ENCODE peak calls at places on chromosome 4, in ten cellular contexts. One of them, this sample, is unnamed. For H3K4me1, the result is how much of the 10 kb centered on the place peaks cover.

GRCh38 chr4:138996090-138996489 is 19.5 kb upstream of the NOCT start:
- DNase-seq in neuronal stem cell: no peak
- DNase-seq in GM23248: no peak
- DNase-seq in sigmoid colon: peak
- DNase-seq in IMR-90: no peak
- DNase-seq in A549: no peak
- DNase-seq in neural progenitor cell: no peak
- DNase-seq in Karpas-422: no peak
- DNase-seq in ascending aorta: no peak
- DNase-seq in cardiac muscle cell: no peak
- DNase-seq in this sample: no peak

GRCh38 chr4:168654206-168655174 is 157.6 kb downstream of the PALLD start:
- DNase-seq in neuronal stem cell: no peak
- DNase-seq in GM23248: no peak
- DNase-seq in sigmoid colon: no peak
- DNase-seq in IMR-90: no peak
- DNase-seq in A549: no peak
- DNase-seq in neural progenitor cell: no peak
- DNase-seq in Karpas-422: no peak
- DNase-seq in ascending aorta: no peak
- DNase-seq in cardiac muscle cell: no peak
- DNase-seq in this sample: no peak

GRCh38 chr4:108834787-108835384 is 72.0 kb upstream of the ETNPPL start:
- DNase-seq in neuronal stem cell: peak
- DNase-seq in GM23248: peak
- DNase-seq in sigmoid colon: no peak
- DNase-seq in IMR-90: peak
- DNase-seq in A549: no peak
- DNase-seq in neural progenitor cell: peak
- DNase-seq in Karpas-422: peak
- DNase-seq in ascending aorta: no peak
- DNase-seq in cardiac muscle cell: peak
- DNase-seq in this sample: peak

GRCh38 chr4:7324651-7325121 is 110.0 kb downstream of the PSAPL1 start:
- DNase-seq in neuronal stem cell: no peak
- DNase-seq in GM23248: no peak
- DNase-seq in sigmoid colon: no peak
- DNase-seq in IMR-90: no peak
- DNase-seq in A549: no peak
- DNase-seq in neural progenitor cell: peak
- DNase-seq in Karpas-422: no peak
- DNase-seq in ascending aorta: no peak
- DNase-seq in cardiac muscle cell: no peak
- DNase-seq in this sample: no peak

GRCh38 chr4:138414202-138414601 is 172.1 kb upstream of the SLC7A11 start:
- DNase-seq in neuronal stem cell: no peak
- DNase-seq in GM23248: no peak
- DNase-seq in sigmoid colon: no peak
- DNase-seq in IMR-90: no peak
- DNase-seq in A549: no peak
- DNase-seq in neural progenitor cell: no peak
- DNase-seq in Karpas-422: no peak
- DNase-seq in ascending aorta: no peak
- DNase-seq in cardiac muscle cell: no peak
- DNase-seq in this sample: no peak

GRCh38 chr4:44016582-44017421 is 431.8 kb downstream of the KCTD8 start:
- DNase-seq in neuronal stem cell: no peak
- DNase-seq in GM23248: peak
- DNase-seq in sigmoid colon: no peak
- DNase-seq in IMR-90: peak
- DNase-seq in A549: no peak
- DNase-seq in neural progenitor cell: peak
- DNase-seq in Karpas-422: no peak
- DNase-seq in ascending aorta: no peak
- DNase-seq in cardiac muscle cell: no peak
- DNase-seq in this sample: no peak

GRCh38 chr4:128862608-128863313 is 53.3 kb downstream of the JADE1 start:
- DNase-seq in neuronal stem cell: no peak
- DNase-seq in GM23248: no peak
- DNase-seq in sigmoid colon: no peak
- DNase-seq in IMR-90: peak
- DNase-seq in A549: no peak
- DNase-seq in neural progenitor cell: peak
- DNase-seq in Karpas-422: no peak
- DNase-seq in ascending aorta: no peak
- DNase-seq in cardiac muscle cell: no peak
- DNase-seq in this sample: no peak

GRCh38 chr4:141921293-141921692 is 284.9 kb downstream of the IL15 start:
- DNase-seq in neuronal stem cell: no peak
- DNase-seq in GM23248: no peak
- DNase-seq in sigmoid colon: no peak
- DNase-seq in IMR-90: no peak
- DNase-seq in A549: no peak
- DNase-seq in neural progenitor cell: no peak
- DNase-seq in Karpas-422: no peak
- DNase-seq in ascending aorta: no peak
- DNase-seq in cardiac muscle cell: no peak
- DNase-seq in this sample: no peak

GRCh38 chr4:47749858-47750257 is 88.0 kb downstream of the CORIN start:
- DNase-seq in neuronal stem cell: no peak
- DNase-seq in GM23248: no peak
- DNase-seq in sigmoid colon: no peak
- DNase-seq in IMR-90: no peak
- DNase-seq in A549: no peak
- DNase-seq in neural progenitor cell: no peak
- DNase-seq in Karpas-422: no peak
- DNase-seq in ascending aorta: no peak
- DNase-seq in cardiac muscle cell: no peak
- DNase-seq in this sample: no peak

GRCh38 chr4:69881173-69881773 is 21.3 kb upstream of the SULT1E1 start:
- DNase-seq in neuronal stem cell: peak
- DNase-seq in GM23248: peak
- DNase-seq in sigmoid colon: no peak
- DNase-seq in IMR-90: peak
- DNase-seq in A549: peak
- DNase-seq in neural progenitor cell: peak
- DNase-seq in Karpas-422: peak
- DNase-seq in ascending aorta: no peak
- DNase-seq in cardiac muscle cell: peak
- DNase-seq in this sample: peak

GRCh38 chr4:155011163-155011825 is 197.1 kb upstream of the NPY2R start:
- DNase-seq in neuronal stem cell: no peak
- DNase-seq in GM23248: no peak
- DNase-seq in sigmoid colon: no peak
- DNase-seq in IMR-90: no peak
- DNase-seq in A549: no peak
- DNase-seq in neural progenitor cell: no peak
- DNase-seq in Karpas-422: no peak
- DNase-seq in ascending aorta: no peak
- DNase-seq in cardiac muscle cell: no peak
- DNase-seq in this sample: no peak

GRCh38 chr4:155005395-155006087 is 202.9 kb upstream of the NPY2R start:
- DNase-seq in neuronal stem cell: no peak
- DNase-seq in GM23248: peak
- DNase-seq in sigmoid colon: no peak
- DNase-seq in IMR-90: peak
- DNase-seq in A549: no peak
- DNase-seq in neural progenitor cell: no peak
- DNase-seq in Karpas-422: no peak
- DNase-seq in ascending aorta: no peak
- DNase-seq in cardiac muscle cell: no peak
- DNase-seq in this sample: no peak

GRCh38 chr4:155009288-155009687 is 199.1 kb upstream of the NPY2R start:
- DNase-seq in neuronal stem cell: no peak
- DNase-seq in GM23248: no peak
- DNase-seq in sigmoid colon: no peak
- DNase-seq in IMR-90: no peak
- DNase-seq in A549: no peak
- DNase-seq in neural progenitor cell: no peak
- DNase-seq in Karpas-422: peak
- DNase-seq in ascending aorta: no peak
- DNase-seq in cardiac muscle cell: no peak
- DNase-seq in this sample: no peak

GRCh38 chr4:155007660-155008176 is 200.7 kb upstream of the NPY2R start:
- DNase-seq in neuronal stem cell: no peak
- DNase-seq in GM23248: no peak
- DNase-seq in sigmoid colon: no peak
- DNase-seq in IMR-90: no peak
- DNase-seq in A549: no peak
- DNase-seq in neural progenitor cell: no peak
- DNase-seq in Karpas-422: no peak
- DNase-seq in ascending aorta: no peak
- DNase-seq in cardiac muscle cell: no peak
- DNase-seq in this sample: peak

GRCh38 chr4:155008389-155008788 is 200.0 kb upstream of the NPY2R start:
- DNase-seq in neuronal stem cell: no peak
- DNase-seq in GM23248: no peak
- DNase-seq in sigmoid colon: no peak
- DNase-seq in IMR-90: no peak
- DNase-seq in A549: no peak
- DNase-seq in neural progenitor cell: no peak
- DNase-seq in Karpas-422: no peak
- DNase-seq in ascending aorta: no peak
- DNase-seq in cardiac muscle cell: no peak
- DNase-seq in this sample: peak
- H3K4me1 ChIP-seq in neuronal stem cell: under half
- H3K4me1 ChIP-seq in GM23248: under half
- H3K4me1 ChIP-seq in sigmoid colon: under half
- H3K4me1 ChIP-seq in IMR-90: under half
- H3K4me1 ChIP-seq in A549: under half
- H3K4me1 ChIP-seq in neural progenitor cell: under half
- H3K4me1 ChIP-seq in Karpas-422: under half
- H3K4me1 ChIP-seq in ascending aorta: under half
- H3K4me1 ChIP-seq in cardiac muscle cell: under half
- H3K4me1 ChIP-seq in this sample: under half

DNA sequence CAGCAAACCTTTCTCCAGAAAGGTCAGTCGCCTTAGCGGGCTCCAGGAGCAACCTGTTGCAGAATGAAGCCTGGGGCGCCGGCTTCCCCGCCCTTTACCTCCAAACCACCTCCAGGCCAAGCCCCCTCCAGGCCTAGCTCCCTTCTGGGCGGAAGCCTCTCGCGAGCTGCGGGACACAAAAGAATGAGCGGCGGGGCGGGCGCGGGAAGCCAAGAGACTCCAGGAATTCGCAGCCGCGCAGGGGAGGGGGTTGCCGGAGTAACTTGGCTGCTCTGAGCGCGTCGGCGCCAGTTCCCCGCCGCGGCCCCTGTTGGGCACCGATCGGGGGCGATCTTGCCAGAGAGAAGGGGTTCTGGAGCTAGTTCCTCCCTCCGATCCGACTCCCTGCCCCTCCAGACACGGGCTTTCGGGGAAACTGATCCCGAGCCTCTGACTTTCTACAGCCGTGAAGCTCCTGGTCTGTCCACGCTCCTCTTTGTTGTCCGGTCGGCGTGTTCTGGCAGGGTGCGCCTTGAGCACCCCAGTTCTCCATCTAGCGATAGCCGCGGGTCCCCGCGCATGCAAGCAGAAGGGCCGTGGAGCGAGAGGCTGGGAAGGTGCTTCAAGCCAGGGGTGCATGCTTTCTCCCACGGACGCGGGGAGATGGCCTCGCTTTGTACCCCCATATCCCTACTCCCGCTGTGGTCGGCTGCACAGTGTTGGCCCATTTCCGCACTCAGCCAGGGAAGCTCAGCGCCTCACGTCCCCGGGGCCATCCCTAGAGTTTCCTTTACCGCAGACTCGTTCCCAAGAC is 1.2 kb downstream of the PROM1 start:
- DNase-seq in neuronal stem cell: peak
- DNase-seq in GM23248: peak
- DNase-seq in sigmoid colon: no peak
- DNase-seq in IMR-90: no peak
- DNase-seq in A549: peak
- DNase-seq in neural progenitor cell: peak
- DNase-seq in Karpas-422: no peak
- DNase-seq in ascending aorta: peak
- DNase-seq in cardiac muscle cell: peak
- DNase-seq in this sample: peak
- H3K4me3 ChIP-seq in neuronal stem cell: peak
- H3K4me3 ChIP-seq in GM23248: peak
- H3K4me3 ChIP-seq in sigmoid colon: peak
- H3K4me3 ChIP-seq in IMR-90: no peak
- H3K4me3 ChIP-seq in A549: peak
- H3K4me3 ChIP-seq in neural progenitor cell: peak
- H3K4me3 ChIP-seq in Karpas-422: no peak
- H3K4me3 ChIP-seq in ascending aorta: peak
- H3K4me3 ChIP-seq in cardiac muscle cell: peak
- H3K4me3 ChIP-seq in this sample: peak

GRCh38 chr4:74624351-74625151 is 169.8 kb downstream of the BTC start:
- DNase-seq in neuronal stem cell: no peak
- DNase-seq in GM23248: peak
- DNase-seq in sigmoid colon: no peak
- DNase-seq in IMR-90: peak
- DNase-seq in A549: peak
- DNase-seq in neural progenitor cell: no peak
- DNase-seq in Karpas-422: no peak
- DNase-seq in ascending aorta: no peak
- DNase-seq in cardiac muscle cell: no peak
- DNase-seq in this sample: no peak

GRCh38 chr4:74623041-74623440 is 171.3 kb downstream of the BTC start:
- DNase-seq in neuronal stem cell: peak
- DNase-seq in GM23248: peak
- DNase-seq in sigmoid colon: no peak
- DNase-seq in IMR-90: peak
- DNase-seq in A549: peak
- DNase-seq in neural progenitor cell: peak
- DNase-seq in Karpas-422: peak
- DNase-seq in ascending aorta: no peak
- DNase-seq in cardiac muscle cell: peak
- DNase-seq in this sample: peak

GRCh38 chr4:74627093-74627492 is 167.2 kb downstream of the BTC start:
- DNase-seq in neuronal stem cell: no peak
- DNase-seq in GM23248: no peak
- DNase-seq in sigmoid colon: no peak
- DNase-seq in IMR-90: no peak
- DNase-seq in A549: no peak
- DNase-seq in neural progenitor cell: no peak
- DNase-seq in Karpas-422: no peak
- DNase-seq in ascending aorta: no peak
- DNase-seq in cardiac muscle cell: no peak
- DNase-seq in this sample: no peak

GRCh38 chr4:74627516-74627915 is 166.8 kb downstream of the BTC start:
- DNase-seq in neuronal stem cell: no peak
- DNase-seq in GM23248: no peak
- DNase-seq in sigmoid colon: no peak
- DNase-seq in IMR-90: no peak
- DNase-seq in A549: no peak
- DNase-seq in neural progenitor cell: no peak
- DNase-seq in Karpas-422: no peak
- DNase-seq in ascending aorta: no peak
- DNase-seq in cardiac muscle cell: no peak
- DNase-seq in this sample: no peak

GRCh38 chr4:74625981-74626380 is 168.3 kb downstream of the BTC start:
- DNase-seq in neuronal stem cell: no peak
- DNase-seq in GM23248: no peak
- DNase-seq in sigmoid colon: no peak
- DNase-seq in IMR-90: no peak
- DNase-seq in A549: no peak
- DNase-seq in neural progenitor cell: no peak
- DNase-seq in Karpas-422: no peak
- DNase-seq in ascending aorta: no peak
- DNase-seq in cardiac muscle cell: no peak
- DNase-seq in this sample: no peak
- H3K4me1 ChIP-seq in neuronal stem cell: under half
- H3K4me1 ChIP-seq in GM23248: under half
- H3K4me1 ChIP-seq in sigmoid colon: under half
- H3K4me1 ChIP-seq in IMR-90: under half
- H3K4me1 ChIP-seq in A549: half or more
- H3K4me1 ChIP-seq in neural progenitor cell: under half
- H3K4me1 ChIP-seq in Karpas-422: under half
- H3K4me1 ChIP-seq in ascending aorta: under half
- H3K4me1 ChIP-seq in cardiac muscle cell: under half
- H3K4me1 ChIP-seq in this sample: under half

GRCh38 chr4:82715731-82716617 is 82.6 kb downstream of the SCD5 start:
- DNase-seq in neuronal stem cell: no peak
- DNase-seq in GM23248: peak
- DNase-seq in sigmoid colon: no peak
- DNase-seq in IMR-90: peak
- DNase-seq in A549: no peak
- DNase-seq in neural progenitor cell: no peak
- DNase-seq in Karpas-422: no peak
- DNase-seq in ascending aorta: no peak
- DNase-seq in cardiac muscle cell: no peak
- DNase-seq in this sample: no peak
- H3K4me3 ChIP-seq in neuronal stem cell: no peak
- H3K4me3 ChIP-seq in GM23248: no peak
- H3K4me3 ChIP-seq in sigmoid colon: no peak
- H3K4me3 ChIP-seq in IMR-90: no peak
- H3K4me3 ChIP-seq in A549: no peak
- H3K4me3 ChIP-seq in neural progenitor cell: no peak
- H3K4me3 ChIP-seq in Karpas-422: no peak
- H3K4me3 ChIP-seq in ascending aorta: no peak
- H3K4me3 ChIP-seq in cardiac muscle cell: no peak
- H3K4me3 ChIP-seq in this sample: no peak

This sample was measured in A673.